ENCODE peak calls at places on chromosomes 1 and 21, in four cellular contexts. One of them, this sample, is unnamed. For H3K27me3 and H3K36me3, the result is how much of the 10 kb centered on the place peaks cover.

GRCh38 chr1:210330279-210330866 is 1.7 kb downstream of the HHAT start:
- DNase-seq in WERI-Rb-1: no peak
- DNase-seq in lung: no peak
- DNase-seq in uterus: no peak
- DNase-seq in this sample: no peak

GRCh38 chr21:40615503-40616376 is 231.2 kb downstream of the DSCAM start:
- DNase-seq in WERI-Rb-1: peak
- DNase-seq in lung: no peak
- DNase-seq in uterus: no peak
- DNase-seq in this sample: no peak

GRCh38 chr1:9705337-9706098 is 54.0 kb downstream of the PIK3CD start:
- DNase-seq in WERI-Rb-1: no peak
- DNase-seq in uterus: no peak
- DNase-seq in lung: no peak
- DNase-seq in this sample: peak

GRCh38 chr1:36913523-36914060 is 120.7 kb downstream of the GRIK3 start:
- DNase-seq in lung: peak
- DNase-seq in WERI-Rb-1: peak
- DNase-seq in uterus: no peak
- DNase-seq in this sample: peak

GRCh38 chr1:33348676-33349080 is 27.8 kb upstream of the A3GALT2 start:
- DNase-seq in WERI-Rb-1: no peak
- DNase-seq in uterus: no peak
- DNase-seq in lung: no peak
- DNase-seq in this sample: no peak

GRCh38 chr1:10007161-10007560 is 10.1 kb downstream of the RBP7 start:
- DNase-seq in WERI-Rb-1: no peak
- DNase-seq in lung: no peak
- DNase-seq in uterus: no peak
- DNase-seq in this sample: no peak

GRCh38 chr1:42877380-42877779 is 31.0 kb downstream of the ZNF691 start:
- DNase-seq in WERI-Rb-1: no peak
- DNase-seq in lung: no peak
- DNase-seq in uterus: no peak
- DNase-seq in this sample: peak

GRCh38 chr1:31509124-31510072 is 66.9 kb upstream of the TINAGL1 start:
- DNase-seq in WERI-Rb-1: no peak
- DNase-seq in lung: no peak
- DNase-seq in uterus: no peak
- DNase-seq in this sample: no peak

GRCh38 chr1:61967750-61968149 is 225.5 kb downstream of the PATJ start:
- DNase-seq in lung: no peak
- DNase-seq in WERI-Rb-1: no peak
- DNase-seq in uterus: no peak
- DNase-seq in this sample: no peak

GRCh38 chr1:245901037-245901436 is 606.0 kb downstream of the SMYD3 start:
- DNase-seq in lung: no peak
- DNase-seq in WERI-Rb-1: no peak
- DNase-seq in uterus: no peak
- DNase-seq in this sample: no peak

GRCh38 chr1:89211035-89211634 is 12.4 kb upstream of the GBP4 start:
- DNase-seq in lung: no peak
- DNase-seq in uterus: no peak
- DNase-seq in WERI-Rb-1: no peak
- DNase-seq in this sample: no peak

GRCh38 chr1:197149340-197149739 is 2.9 kb upstream of the ASPM start:
- DNase-seq in uterus: no peak
- DNase-seq in WERI-Rb-1: no peak
- DNase-seq in lung: no peak
- DNase-seq in this sample: no peak

GRCh38 chr1:107460009-107460408 is 319.2 kb downstream of the NTNG1 start:
- DNase-seq in WERI-Rb-1: no peak
- DNase-seq in lung: no peak
- DNase-seq in uterus: no peak
- DNase-seq in this sample: no peak

GRCh38 chr1:16087733-16088132 is 14.3 kb upstream of the FAM131C start:
- DNase-seq in WERI-Rb-1: no peak
- DNase-seq in lung: no peak
- DNase-seq in uterus: no peak
- DNase-seq in this sample: no peak

GRCh38 chr1:155026588-155026987 is 7.0 kb downstream of the DCST2 start:
- DNase-seq in WERI-Rb-1: no peak
- DNase-seq in lung: no peak
- DNase-seq in uterus: no peak
- DNase-seq in this sample: no peak

GRCh38 chr1:41891403-41891896 is 27.3 kb downstream of the HIVEP3 start:
- DNase-seq in WERI-Rb-1: no peak
- DNase-seq in lung: no peak
- DNase-seq in uterus: no peak
- DNase-seq in this sample: peak

GRCh38 chr1:198880818-198881597 is 242.2 kb downstream of the PTPRC start:
- DNase-seq in uterus: no peak
- DNase-seq in WERI-Rb-1: no peak
- DNase-seq in lung: no peak
- DNase-seq in this sample: no peak

GRCh38 chr1:161172776-161173376 is 4.4 kb downstream of the B4GALT3 start:
- DNase-seq in lung: no peak
- DNase-seq in uterus: no peak
- DNase-seq in WERI-Rb-1: no peak
- DNase-seq in this sample: no peak

GRCh38 chr1:230215049-230215448 is 148.0 kb downstream of the GALNT2 start:
- DNase-seq in WERI-Rb-1: peak
- DNase-seq in lung: peak
- DNase-seq in uterus: peak
- DNase-seq in this sample: peak

GRCh38 chr1:117639741-117640140 is 33.9 kb downstream of the TENT5C start:
- DNase-seq in uterus: no peak
- DNase-seq in lung: no peak
- DNase-seq in WERI-Rb-1: no peak
- DNase-seq in this sample: no peak

GRCh38 chr1:223717695-223718363 is 5.5 kb downstream of the CAPN2 start:
- DNase-seq in WERI-Rb-1: no peak
- DNase-seq in uterus: no peak
- DNase-seq in lung: no peak
- DNase-seq in this sample: no peak

GRCh38 chr1:58158465-58159423 is 387.8 kb downstream of the OMA1 start:
- DNase-seq in uterus: no peak
- DNase-seq in WERI-Rb-1: peak
- DNase-seq in lung: no peak
- DNase-seq in this sample: no peak
- H3K4me3 ChIP-seq in uterus: no peak
- H3K4me3 ChIP-seq in WERI-Rb-1: peak
- H3K4me3 ChIP-seq in lung: no peak
- H3K4me3 ChIP-seq in this sample: no peak

GRCh38 chr1:175077356-175078030 is 9.9 kb downstream of the TNN start:
- DNase-seq in lung: no peak
- DNase-seq in uterus: no peak
- DNase-seq in WERI-Rb-1: no peak
- DNase-seq in this sample: no peak
- H3K27me3 ChIP-seq in lung: under half
- H3K27me3 ChIP-seq in uterus: under half
- H3K27me3 ChIP-seq in WERI-Rb-1: under half
- H3K27me3 ChIP-seq in this sample: under half

DNA sequence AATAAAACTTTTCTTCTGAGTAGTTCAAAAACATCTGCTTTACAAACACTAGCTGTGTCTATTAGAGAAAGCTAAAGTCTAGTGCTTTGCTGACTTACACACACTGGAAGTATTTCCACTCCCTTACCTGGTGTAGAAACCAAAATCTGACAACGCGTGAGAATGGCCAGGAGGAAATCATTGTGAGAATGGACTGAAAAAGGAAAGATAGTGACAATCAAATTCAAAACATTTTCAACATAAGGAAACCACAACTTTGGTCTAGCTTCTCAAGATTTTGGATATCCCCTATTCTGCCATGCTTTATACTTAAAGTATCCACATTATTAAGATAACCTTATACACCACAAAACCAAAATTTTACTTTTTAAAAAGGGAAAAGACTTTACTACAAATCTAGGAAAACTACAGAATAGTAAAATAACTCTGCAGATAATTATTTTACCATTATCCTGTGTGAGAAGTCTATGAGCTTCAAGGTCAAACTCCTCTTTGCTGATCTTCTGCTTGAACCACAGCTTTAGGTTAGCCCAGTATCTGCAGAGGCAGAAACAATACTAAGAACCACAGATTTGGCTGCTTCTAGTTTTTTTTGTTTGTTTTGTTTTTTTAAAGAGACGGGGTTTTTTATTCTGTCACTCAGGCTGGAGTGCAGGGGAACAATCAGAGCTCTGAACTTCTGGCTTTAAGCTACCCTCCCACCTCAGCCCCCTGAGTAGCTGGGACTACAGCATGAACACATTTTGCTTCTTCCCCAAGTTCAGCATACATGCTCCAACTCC is 6.6 kb downstream of the TADA1 start:
- DNase-seq in WERI-Rb-1: no peak
- DNase-seq in lung: no peak
- DNase-seq in uterus: no peak
- DNase-seq in this sample: no peak
- H3K36me3 ChIP-seq in WERI-Rb-1: under half
- H3K36me3 ChIP-seq in lung: under half
- H3K36me3 ChIP-seq in uterus: under half
- H3K36me3 ChIP-seq in this sample: under half

DNA sequence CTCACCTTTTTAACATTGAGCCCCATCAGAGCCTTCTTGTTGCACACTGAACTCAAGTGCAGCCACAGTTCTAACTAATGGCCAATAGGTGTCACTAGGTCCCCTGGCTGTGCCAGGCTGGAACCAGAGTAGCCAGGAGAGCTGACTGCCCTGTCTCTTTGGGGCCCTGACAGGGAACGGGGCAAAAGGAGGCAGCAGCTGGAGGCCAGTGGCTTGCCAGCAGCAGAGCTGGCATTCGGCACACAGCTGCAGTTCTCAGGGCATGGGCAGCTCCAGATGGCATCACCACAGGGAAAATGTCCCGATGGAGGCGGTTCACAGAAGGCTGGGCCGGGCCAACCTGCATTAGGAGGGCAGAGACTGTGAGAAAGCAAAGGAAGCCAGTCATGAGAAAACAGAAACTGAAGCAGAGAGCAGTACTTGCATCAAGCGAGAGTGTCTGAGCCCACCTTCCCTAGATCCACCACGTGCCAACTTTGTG is 188.6 kb downstream of the FCRL5 start:
- DNase-seq in WERI-Rb-1: peak
- DNase-seq in uterus: no peak
- DNase-seq in lung: no peak
- DNase-seq in this sample: peak
- H3K4me3 ChIP-seq in WERI-Rb-1: no peak
- H3K4me3 ChIP-seq in uterus: no peak
- H3K4me3 ChIP-seq in lung: no peak
- H3K4me3 ChIP-seq in this sample: no peak

DNA sequence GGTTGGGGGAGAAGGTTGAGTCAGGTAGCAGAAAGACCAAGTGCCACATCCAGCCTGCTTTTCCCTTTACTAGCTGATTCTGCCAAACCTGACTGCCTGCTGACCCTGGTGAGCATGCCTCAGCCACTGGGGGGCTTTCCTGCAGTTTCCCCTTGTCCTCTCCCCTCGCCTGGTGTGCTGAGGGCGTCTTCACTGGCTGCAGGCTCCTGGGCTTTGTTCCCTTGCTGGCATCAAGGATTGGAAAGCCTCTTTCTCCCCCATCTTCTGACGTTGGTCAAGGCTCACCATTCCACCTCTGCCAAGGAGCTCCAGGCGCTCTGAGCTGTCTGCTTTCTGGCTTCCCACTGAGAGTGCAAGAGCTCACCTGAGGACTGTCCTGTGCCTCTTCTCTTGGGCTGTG is 28.4 kb downstream of the MAN1C1 start:
- DNase-seq in uterus: no peak
- DNase-seq in WERI-Rb-1: no peak
- DNase-seq in lung: no peak
- DNase-seq in this sample: no peak
- H3K27me3 ChIP-seq in uterus: under half
- H3K27me3 ChIP-seq in WERI-Rb-1: under half
- H3K27me3 ChIP-seq in lung: under half
- H3K27me3 ChIP-seq in this sample: under half

GRCh38 chr1:53573522-53573921 is 114.3 kb downstream of the DMRTB1 start:
- DNase-seq in WERI-Rb-1: no peak
- DNase-seq in uterus: no peak
- DNase-seq in lung: no peak
- DNase-seq in this sample: no peak

GRCh38 chr1:53573931-53574330 is 114.7 kb downstream of the DMRTB1 start:
- DNase-seq in uterus: no peak
- DNase-seq in WERI-Rb-1: peak
- DNase-seq in lung: no peak
- DNase-seq in this sample: no peak

GRCh38 chr1:53574621-53575020 is 115.4 kb downstream of the DMRTB1 start:
- DNase-seq in lung: no peak
- DNase-seq in uterus: no peak
- DNase-seq in WERI-Rb-1: peak
- DNase-seq in this sample: no peak

GRCh38 chr1:53572061-53572801 is 113.0 kb downstream of the DMRTB1 start:
- DNase-seq in WERI-Rb-1: peak
- DNase-seq in uterus: no peak
- DNase-seq in lung: no peak
- DNase-seq in this sample: no peak

DNA sequence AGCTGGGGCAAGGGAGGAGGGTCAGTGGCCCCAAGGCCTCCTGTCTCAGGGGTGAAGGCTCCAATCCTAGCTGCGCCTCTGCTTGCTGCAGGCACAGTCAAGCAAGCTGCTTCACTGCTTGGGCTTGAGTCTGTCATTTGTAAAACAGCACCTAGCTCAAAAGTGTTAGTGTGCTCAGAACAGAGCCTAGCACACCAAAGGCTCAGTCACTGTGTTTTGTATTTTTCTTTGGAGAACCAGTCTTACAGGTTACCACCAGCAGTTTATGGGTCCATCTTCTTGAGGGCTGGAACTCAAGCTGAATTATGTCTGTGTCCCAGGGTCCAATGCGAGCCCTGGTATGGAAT is 113.6 kb downstream of the DMRTB1 start:
- DNase-seq in uterus: no peak
- DNase-seq in WERI-Rb-1: no peak
- DNase-seq in lung: no peak
- DNase-seq in this sample: no peak
- H3K36me3 ChIP-seq in uterus: under half
- H3K36me3 ChIP-seq in WERI-Rb-1: under half
- H3K36me3 ChIP-seq in lung: under half
- H3K36me3 ChIP-seq in this sample: under half

This sample was measured in H7.